ENCODE peak calls at places on chromosomes 4 and X, in eight cellular contexts. Q is adrenal gland, K is cardiac fibroblast, D is breast epithelium, A is left lung, G is upper lobe of right lung, I is colonic mucosa, T is BE2C. P is an unnamed sample.
A peak's percentile ranks its signal among the peaks of the same experiment; 100 is the strongest.

GRCh38 chr4:25245181-25245580 is 11.3 kb downstream of the PI4K2B start:
- DNase-seq in Q (no peak), K (no peak), D (no peak), A (no peak), G (no peak), I (no peak), T (no peak), P (no peak)

GRCh38 chr4:10576236-10576635 is 108.3 kb downstream of the CLNK start:
- DNase-seq in Q (no peak), K (no peak), D (no peak), A (no peak), G (no peak), I (no peak), T (no peak), P (no peak)

GRCh38 chr4:91577864-91578263 is 725.9 kb upstream of the GRID2 start:
- DNase-seq in Q (no peak), K (no peak), D (no peak), A (no peak), G (no peak), I (no peak), T (no peak), P (no peak)

GRCh38 chrX:15761564-15762191 is 23.6 kb downstream of the CA5B start:
- DNase-seq in Q (peak; percentile 23), K (peak; percentile 44), D (no peak), A (no peak), G (no peak), I (peak; percentile 26), T (peak; percentile 19), P (peak; percentile 8)

GRCh38 chr4:89166971-89167475 is 55.7 kb downstream of the TIGD2 start:
- DNase-seq in Q (no peak), K (no peak), D (no peak), A (no peak), G (no peak), I (no peak), T (no peak), P (no peak)

GRCh38 chrX:17719651-17720050 is 17.6 kb upstream of the SCML1 start:
- DNase-seq in Q (no peak), K (no peak), D (no peak), A (no peak), G (no peak), I (no peak), T (no peak), P (no peak)

GRCh38 chrX:93580634-93581033 is 92.7 kb downstream of the NAP1L3 start:
- DNase-seq in Q (no peak), K (no peak), D (no peak), A (no peak), G (no peak), I (no peak), T (no peak), P (no peak)

GRCh38 chrX:119391279-119391678 is 7.9 kb upstream of the SLC25A43 start:
- DNase-seq in Q (no peak), K (peak; percentile 57), D (no peak), A (no peak), G (no peak), I (peak; percentile 61), T (peak; percentile 7), P (peak; percentile 12)

GRCh38 chr4:2932951-2933565 is 30.1 kb downstream of the NOP14 start:
- DNase-seq in Q (peak; percentile 21), K (no peak), D (no peak), A (peak; percentile 42), G (peak; percentile 68), I (no peak), T (no peak), P (no peak)

GRCh38 chr4:56958111-56958517 is 19.3 kb downstream of the NOA1 start:
- DNase-seq in Q (peak; percentile 85), K (peak; percentile 99), D (peak; percentile 49), A (peak; percentile 77), G (no peak), I (peak; percentile 69), T (peak; percentile 19), P (peak; percentile 94)

GRCh38 chr4:8131210-8131609 is 27.4 kb downstream of the ABLIM2 start:
- DNase-seq in Q (no peak), K (no peak), D (no peak), A (no peak), G (no peak), I (no peak), T (no peak), P (no peak)
- TF ChIP-seq CTCF in Q (no peak), K (no peak), D (no peak), A (no peak), G (no peak), I (no peak), T (no peak), P (no peak)

GRCh38 chrX:3161686-3162085 is 120.4 kb downstream of the ARSF start:
- DNase-seq in Q (no peak), K (peak; percentile 38), D (no peak), A (no peak), G (no peak), I (no peak), T (no peak), P (peak; percentile 49)
- TF ChIP-seq CTCF in Q (no peak), K (no peak), D (no peak), A (no peak), G (no peak), I (no peak), T (no peak), P (no peak)

GRCh38 chr4:152392079-152392478 is 143.8 kb downstream of the FBXW7 start:
- DNase-seq in Q (no peak), K (no peak), D (no peak), A (no peak), G (no peak), I (no peak), T (no peak), P (no peak)

GRCh38 chr4:152394786-152395185 is 141.1 kb downstream of the FBXW7 start:
- DNase-seq in Q (no peak), K (peak; percentile 20), D (no peak), A (no peak), G (no peak), I (no peak), T (no peak), P (no peak)

GRCh38 chr4:152401424-152401823 is 134.5 kb downstream of the FBXW7 start:
- DNase-seq in Q (no peak), K (no peak), D (no peak), A (no peak), G (no peak), I (no peak), T (no peak), P (no peak)

GRCh38 chr4:152399246-152399645 is 136.6 kb downstream of the FBXW7 start:
- DNase-seq in Q (no peak), K (no peak), D (no peak), A (no peak), G (no peak), I (no peak), T (no peak), P (no peak)

GRCh38 chr4:152398060-152398459 is 137.8 kb downstream of the FBXW7 start:
- DNase-seq in Q (no peak), K (peak; percentile 41), D (no peak), A (no peak), G (no peak), I (no peak), T (no peak), P (peak; percentile 9)
- TF ChIP-seq CTCF in Q (no peak), K (peak; percentile 47), D (no peak), A (peak; percentile 30), G (peak; percentile 28), I (peak; percentile 29), T (peak; percentile 49), P (peak; percentile 80)

DNA sequence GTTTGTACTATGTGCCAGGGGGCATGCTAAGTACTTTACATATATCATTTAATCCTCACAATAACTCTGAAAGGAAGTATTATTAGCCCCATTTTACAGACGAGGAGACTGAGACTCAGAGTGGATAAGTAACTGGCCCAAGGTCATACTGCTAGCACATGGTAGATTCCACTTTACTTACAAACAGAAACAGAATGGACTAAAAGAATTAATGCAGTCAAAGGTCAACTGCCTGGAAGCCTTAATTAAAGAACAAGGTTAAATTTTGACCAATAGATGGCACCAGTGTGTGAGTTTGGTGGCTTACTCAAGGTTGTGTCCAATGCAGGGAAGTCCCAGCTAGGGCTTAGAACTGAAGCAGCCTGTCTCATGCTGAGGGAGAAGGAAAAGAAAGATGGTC is 4.7 kb downstream of the RIPPLY1 start:
- DNase-seq in Q (peak; percentile 45), K (peak; percentile 73), D (no peak), A (no peak), G (no peak), I (no peak), T (no peak), P (peak; percentile 44)
- TF ChIP-seq CTCF in Q (peak; percentile 48), K (peak; percentile 32), D (no peak), A (peak; percentile 16), G (peak; percentile 38), I (peak; percentile 22), T (peak; percentile 28), P (peak; percentile 68)

GRCh38 chr4:77765720-77766119 is 53.4 kb downstream of the CNOT6L start:
- DNase-seq in Q (no peak), K (no peak), D (no peak), A (no peak), G (no peak), I (no peak), T (no peak), P (no peak)
- TF ChIP-seq CTCF in Q (no peak), K (no peak), D (no peak), A (no peak), G (no peak), I (no peak), T (no peak), P (no peak)

DNA sequence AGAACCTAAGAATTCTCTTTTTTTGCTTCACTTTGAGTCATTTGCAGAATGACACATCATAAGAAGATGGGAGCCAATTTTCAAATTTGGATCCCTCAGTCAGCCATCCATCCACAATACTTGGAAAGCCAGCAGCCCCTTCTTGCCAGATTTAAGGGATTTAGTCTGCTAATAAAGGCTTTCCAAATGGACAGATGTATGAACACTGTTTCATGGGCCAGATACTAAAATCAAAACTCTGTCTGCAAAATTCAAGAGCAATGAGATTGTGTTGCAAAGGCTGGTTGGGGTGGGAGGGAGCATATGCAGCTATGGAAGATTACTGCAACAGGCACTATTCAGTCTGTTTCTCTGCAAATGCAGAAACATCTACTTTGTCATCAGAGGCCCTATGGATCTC is 37.7 kb upstream of the KCNIP4 start:
- DNase-seq in Q (no peak), K (no peak), D (no peak), A (no peak), G (no peak), I (no peak), T (no peak), P (no peak)
- TF ChIP-seq CTCF in Q (no peak), K (no peak), D (no peak), A (no peak), G (no peak), I (no peak), T (no peak), P (no peak)

GRCh38 chr4:110170861-110171260 is 27.6 kb downstream of the ELOVL6 start:
- DNase-seq in Q (no peak), K (no peak), D (no peak), A (no peak), G (no peak), I (no peak), T (no peak), P (no peak)
- TF ChIP-seq CTCF in Q (no peak), K (no peak), D (no peak), A (no peak), G (no peak), I (no peak), T (no peak), P (peak; percentile 37)

P was measured in HFFc6.